ENCODE peak calls at places on chromosome 16, in five cellular contexts. V, Y, E, L and G are unnamed samples.

GRCh38 chr16:17466876-17467275 is 3.9 kb downstream of the XYLT1 start:
- DNase-seq in V (peak; percentile 77), Y (no peak), E (no peak), L (no peak), G (no peak)

GRCh38 chr16:9395958-9396359 is 304.5 kb downstream of the HAPSTR1 start:
- DNase-seq in V (no peak), Y (no peak), E (no peak), L (no peak), G (no peak)

GRCh38 chr16:2277466-2278271 is 9.7 kb upstream of the RNPS1 start:
- DNase-seq in V (no peak), Y (no peak), E (no peak), L (no peak), G (no peak)

GRCh38 chr16:35311475-35311874 is 1852.1 kb downstream of the TP53TG3F start:
- DNase-seq in V (no peak), Y (no peak), E (no peak), L (no peak), G (no peak)

GRCh38 chr16:47377156-47377555 is 83.7 kb downstream of the ITFG1 start:
- DNase-seq in V (peak; percentile 41), Y (no peak), E (no peak), L (no peak), G (no peak)

GRCh38 chr16:80147021-80147680 is 393.6 kb upstream of the DYNLRB2 start:
- DNase-seq in V (no peak), Y (no peak), E (no peak), L (no peak), G (no peak)

GRCh38 chr16:71230122-71230845 is at the start of gene HYDIN:
- DNase-seq in V (peak; percentile 99), Y (peak; percentile 88), E (no peak), L (peak; percentile 14), G (peak; percentile 92)

GRCh38 chr16:75097191-75097761 is 19.3 kb downstream of the LDHD start:
- DNase-seq in V (no peak), Y (no peak), E (no peak), L (no peak), G (no peak)

GRCh38 chr16:3170440-3171180 is 17.4 kb upstream of the OR1F1 start:
- DNase-seq in V (peak; percentile 87), Y (no peak), E (no peak), L (no peak), G (peak; percentile 77)

GRCh38 chr16:84749815-84750214 is 50.0 kb downstream of the USP10 start:
- DNase-seq in V (no peak), Y (no peak), E (no peak), L (no peak), G (no peak)

GRCh38 chr16:14101415-14101814 is 30.3 kb downstream of the MRTFB start:
- DNase-seq in V (no peak), Y (no peak), E (no peak), L (no peak), G (no peak)

GRCh38 chr16:17343028-17343427 is 127.7 kb downstream of the XYLT1 start:
- DNase-seq in V (no peak), Y (no peak), E (no peak), L (no peak), G (no peak)

GRCh38 chr16:86516618-86517003 is 6.3 kb downstream of the FOXF1 start:
- DNase-seq in V (no peak), Y (peak; percentile 11), E (no peak), L (no peak), G (peak; percentile 79)

GRCh38 chr16:86514656-86515376 is 4.5 kb downstream of the FOXF1 start:
- DNase-seq in V (no peak), Y (peak; percentile 8), E (no peak), L (no peak), G (no peak)

GRCh38 chr16:86517033-86517432 is 6.7 kb downstream of the FOXF1 start:
- DNase-seq in V (no peak), Y (no peak), E (no peak), L (no peak), G (no peak)

GRCh38 chr16:86515420-86515779 is 5.1 kb downstream of the FOXF1 start:
- DNase-seq in V (peak; percentile 82), Y (peak; percentile 43), E (no peak), L (no peak), G (peak; percentile 89)

DNA sequence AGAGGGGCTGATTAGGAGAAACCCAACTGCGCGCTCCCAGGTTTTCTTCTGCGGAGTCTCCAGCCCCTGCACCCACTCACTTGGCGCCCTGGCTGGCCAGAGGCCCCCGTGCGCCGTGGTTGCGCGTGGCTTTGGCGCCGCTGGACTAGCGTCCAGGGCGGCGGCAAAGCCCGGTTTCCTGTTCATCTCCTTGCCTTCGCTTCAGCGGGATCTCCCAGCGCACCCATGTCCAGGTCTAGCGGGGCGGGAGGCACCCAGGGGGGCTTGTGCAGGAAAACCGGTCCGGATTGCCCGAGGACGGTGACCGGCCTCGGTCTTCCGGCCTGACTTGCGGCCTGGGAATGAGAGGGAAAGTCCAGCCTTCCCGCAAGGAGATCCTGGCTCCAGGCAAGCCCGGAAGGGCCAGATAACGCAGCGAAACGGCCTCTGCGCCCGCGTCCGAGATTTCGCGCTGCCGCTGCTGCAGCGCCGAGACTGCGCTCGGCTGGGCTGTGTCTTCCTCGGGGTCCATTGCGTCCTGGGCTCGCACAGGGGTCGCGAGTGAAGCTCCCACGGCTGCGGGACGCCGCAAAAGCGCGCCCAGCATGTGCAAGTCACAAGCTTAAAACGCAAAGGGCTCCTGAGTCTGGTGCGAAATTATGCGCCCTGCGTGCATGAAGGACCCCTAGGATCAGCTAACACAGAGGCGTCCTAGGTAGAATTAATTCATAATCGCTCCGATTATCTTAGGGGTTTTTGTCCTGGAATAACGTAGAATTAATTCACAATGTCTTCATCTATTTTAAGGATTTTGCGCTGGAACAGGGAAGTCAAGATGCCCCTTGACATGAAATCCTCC is 5.7 kb downstream of the FOXF1 start:
- DNase-seq in V (no peak), Y (peak; percentile 43), E (no peak), L (no peak), G (peak; percentile 80)
- H3K4me3 ChIP-seq in V (peak overlapping the region; percentile 50), Y (no peak overlapping the region), E (no peak overlapping the region), L (peak overlapping the region; percentile 17), G (peak overlapping the region; percentile 11)

GRCh38 chr16:86978445-86979030 is 338.7 kb downstream of the C16orf95 start:
- DNase-seq in V (no peak), Y (no peak), E (no peak), L (no peak), G (no peak)
- H3K27me3 ChIP-seq in V (no peaks in the 10 kb centered on the region), Y (no peaks in the 10 kb centered on the region), E (no peaks in the 10 kb centered on the region), L (no peaks in the 10 kb centered on the region), G (no peaks in the 10 kb centered on the region)

DNA sequence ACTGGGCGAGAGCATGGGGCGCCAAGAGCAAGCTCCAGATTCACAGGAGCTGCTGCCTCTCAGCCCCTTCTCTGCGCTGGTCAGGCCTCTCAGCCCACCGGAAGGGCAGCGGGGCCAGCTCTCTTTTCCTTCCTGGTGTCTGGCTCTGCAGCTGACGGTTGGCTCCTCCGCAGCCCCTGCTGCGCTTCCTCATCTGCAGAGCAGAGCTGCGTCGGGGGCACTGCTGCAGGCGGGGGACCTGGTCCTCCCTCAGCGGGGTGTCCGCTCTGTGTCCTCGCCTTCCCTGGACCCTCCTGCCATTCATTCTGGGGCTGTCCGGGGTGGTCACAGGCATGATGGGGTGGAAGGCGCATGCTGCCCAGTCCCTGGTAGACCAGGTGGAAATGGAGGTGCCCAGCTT is 84.6 kb downstream of the IRF8 start:
- DNase-seq in V (no peak), Y (no peak), E (no peak), L (no peak), G (no peak)
- H3K36me3 ChIP-seq in V (no peaks in the 10 kb centered on the region), Y (no peaks in the 10 kb centered on the region), E (no peaks in the 10 kb centered on the region), L (no peaks in the 10 kb centered on the region), G (no peaks in the 10 kb centered on the region)

DNA sequence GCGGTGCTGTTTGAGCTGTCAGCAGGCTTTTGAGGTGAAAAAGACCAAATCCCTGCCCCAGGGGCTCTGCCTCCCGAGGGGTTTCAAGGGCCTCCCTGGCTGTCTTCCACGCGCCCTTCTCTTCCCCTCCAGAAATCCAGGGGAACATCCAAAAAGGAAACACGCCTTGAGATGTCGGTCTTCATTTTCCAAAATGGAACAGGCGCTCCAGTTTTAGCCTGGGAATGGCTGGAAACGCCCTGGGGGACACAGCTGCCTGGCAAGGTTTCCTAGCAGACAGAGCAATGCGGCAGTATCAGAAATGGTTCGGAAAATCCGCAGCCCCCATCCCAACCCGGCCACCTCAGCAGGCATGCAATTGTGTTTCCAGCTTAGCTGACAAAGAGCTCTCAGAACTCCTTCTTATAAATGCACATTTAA is 16.6 kb upstream of the LITAF start:
- DNase-seq in V (no peak), Y (no peak), E (no peak), L (peak; percentile 63), G (peak; percentile 72)
- H3K4me3 ChIP-seq in V (peak overlapping the region; percentile 32), Y (no peak overlapping the region), E (no peak overlapping the region), L (no peak overlapping the region), G (no peak overlapping the region)